ENCODE peak calls at places on chromosomes 11 and 22, in ten cellular contexts. L, X, F, C, G, B, S, Y, V and E are unnamed samples.

GRCh38 chr11:104402812-104403521 is 239.0 kb upstream of the PDGFD start:
- DNase-seq in L (no peak), X (no peak), F (no peak), C (no peak), G (no peak), B (no peak), S (peak), Y (no peak), V (no peak), E (no peak)

GRCh38 chr22:31490496-31490925 is 869 bp upstream of the EIF4ENIF1 start:
- DNase-seq in L (peak), X (peak), F (peak), C (no peak), G (no peak), B (no peak), S (peak), Y (peak), V (peak), E (peak)

GRCh38 chr11:68211546-68211945 is 1.6 kb downstream of the KMT5B start:
- DNase-seq in L (no peak), X (no peak), F (no peak), C (no peak), G (no peak), B (no peak), S (no peak), Y (no peak), V (no peak), E (no peak)

GRCh38 chr11:10328314-10329090 is 23.6 kb downstream of the ADM start:
- DNase-seq in L (no peak), X (no peak), F (no peak), C (no peak), G (no peak), B (peak), S (no peak), Y (no peak), V (no peak), E (no peak)

GRCh38 chr11:130103296-130103814 is 33.7 kb downstream of the APLP2 start:
- DNase-seq in L (no peak), X (no peak), F (no peak), C (no peak), G (no peak), B (peak), S (no peak), Y (no peak), V (peak), E (no peak)

GRCh38 chr11:59264736-59265135 is 52.0 kb upstream of the MPEG1 start:
- DNase-seq in L (no peak), X (no peak), F (no peak), C (no peak), G (no peak), B (no peak), S (no peak), Y (no peak), V (no peak), E (no peak)

GRCh38 chr11:85843929-85844328 is 11.3 kb upstream of the CCDC83 start:
- DNase-seq in L (no peak), X (no peak), F (no peak), C (no peak), G (no peak), B (no peak), S (no peak), Y (no peak), V (no peak), E (no peak)

GRCh38 chr11:63738720-63739360 is 29.7 kb downstream of the ZFTA start:
- DNase-seq in L (peak), X (peak), F (peak), C (peak), G (peak), B (peak), S (peak), Y (peak), V (peak), E (peak)

GRCh38 chr11:125423247-125423849 is 72.7 kb downstream of the FEZ1 start:
- DNase-seq in L (no peak), X (no peak), F (no peak), C (no peak), G (no peak), B (no peak), S (peak), Y (no peak), V (no peak), E (no peak)

GRCh38 chr11:12803086-12803826 is 129.0 kb downstream of the TEAD1 start:
- DNase-seq in L (no peak), X (no peak), F (no peak), C (no peak), G (no peak), B (no peak), S (no peak), Y (no peak), V (no peak), E (no peak)

GRCh38 chr11:66717925-66718319 is 11.1 kb downstream of the SPTBN2 start:
- DNase-seq in L (no peak), X (no peak), F (no peak), C (no peak), G (no peak), B (no peak), S (no peak), Y (peak), V (no peak), E (no peak)

GRCh38 chr22:44211256-44211945 is 30.7 kb downstream of the PARVG start:
- DNase-seq in L (no peak), X (no peak), F (no peak), C (no peak), G (no peak), B (no peak), S (no peak), Y (no peak), V (no peak), E (peak)

GRCh38 chr11:63764201-63764711 is 4.3 kb downstream of the ZFTA start:
- DNase-seq in L (no peak), X (no peak), F (no peak), C (no peak), G (no peak), B (no peak), S (no peak), Y (no peak), V (no peak), E (no peak)

GRCh38 chr22:29194269-29194668 is 11.4 kb upstream of the EMID1 start:
- DNase-seq in L (no peak), X (no peak), F (no peak), C (no peak), G (no peak), B (no peak), S (no peak), Y (no peak), V (no peak), E (no peak)

GRCh38 chr11:76742912-76743311 is 40.2 kb upstream of the TSKU start:
- DNase-seq in L (no peak), X (no peak), F (no peak), C (no peak), G (no peak), B (peak), S (no peak), Y (no peak), V (no peak), E (no peak)

GRCh38 chr11:75342231-75342918 is 9.1 kb downstream of the ARRB1 start:
- DNase-seq in L (no peak), X (no peak), F (no peak), C (no peak), G (no peak), B (no peak), S (no peak), Y (no peak), V (no peak), E (no peak)

GRCh38 chr11:6604081-6604626 is 580 bp downstream of the ILK start:
- DNase-seq in L (peak), X (peak), F (peak), C (peak), G (peak), B (peak), S (peak), Y (peak), V (no peak), E (peak)

GRCh38 chr11:90589735-90590134 is 366.9 kb upstream of the CHORDC1 start:
- DNase-seq in L (no peak), X (no peak), F (no peak), C (no peak), G (no peak), B (no peak), S (no peak), Y (no peak), V (no peak), E (no peak)

GRCh38 chr22:22867996-22868715 is 19.5 kb upstream of the IGLL5 start:
- DNase-seq in L (no peak), X (no peak), F (no peak), C (no peak), G (no peak), B (no peak), S (no peak), Y (no peak), V (no peak), E (no peak)

GRCh38 chr11:104151404-104152204 is 12.3 kb downstream of the PDGFD start:
- DNase-seq in L (no peak), X (no peak), F (no peak), C (no peak), G (no peak), B (no peak), S (no peak), Y (no peak), V (no peak), E (no peak)

GRCh38 chr11:14105446-14105845 is 142.9 kb downstream of the SPON1 start:
- DNase-seq in L (no peak), X (no peak), F (no peak), C (no peak), G (no peak), B (no peak), S (no peak), Y (no peak), V (no peak), E (no peak)

GRCh38 chr11:8206251-8207079 is 37.6 kb upstream of the RIC3 start:
- DNase-seq in L (peak), X (no peak), F (no peak), C (no peak), G (no peak), B (no peak), S (no peak), Y (no peak), V (no peak), E (peak)

GRCh38 chr11:44036811-44037657 is 10.7 kb upstream of the ACCSL start:
- DNase-seq in L (peak), X (peak), F (no peak), C (peak), G (peak), B (peak), S (peak), Y (no peak), V (peak), E (peak)

GRCh38 chr11:9787260-9787659 is 123.4 kb downstream of the SWAP70 start:
- DNase-seq in L (no peak), X (no peak), F (no peak), C (no peak), G (no peak), B (no peak), S (no peak), Y (no peak), V (no peak), E (no peak)

GRCh38 chr11:73314121-73314948 is 6.3 kb downstream of the ARHGEF17 start:
- DNase-seq in L (peak), X (no peak), F (no peak), C (no peak), G (no peak), B (no peak), S (peak), Y (no peak), V (no peak), E (no peak)

GRCh38 chr11:120235024-120235628 is 4.8 kb upstream of the POU2F3 start:
- DNase-seq in L (peak), X (peak), F (peak), C (peak), G (peak), B (no peak), S (peak), Y (peak), V (no peak), E (peak)

GRCh38 chr11:101323997-101324396 is 194.4 kb upstream of the PGR start:
- DNase-seq in L (no peak), X (no peak), F (no peak), C (no peak), G (no peak), B (no peak), S (peak), Y (no peak), V (no peak), E (peak)

GRCh38 chr22:28986366-28986765 is 75.3 kb downstream of the C22orf31 start:
- DNase-seq in L (no peak), X (no peak), F (no peak), C (no peak), G (no peak), B (no peak), S (no peak), Y (no peak), V (no peak), E (no peak)

GRCh38 chr11:95711162-95711944 is 78.2 kb downstream of the FAM76B start:
- DNase-seq in L (peak), X (no peak), F (no peak), C (no peak), G (peak), B (peak), S (no peak), Y (no peak), V (no peak), E (no peak)

GRCh38 chr11:44863231-44863630 is 87.5 kb downstream of the TP53I11 start:
- DNase-seq in L (no peak), X (no peak), F (no peak), C (no peak), G (no peak), B (no peak), S (no peak), Y (no peak), V (no peak), E (peak)

GRCh38 chr11:113532697-113533424 is 57.7 kb upstream of the DRD2 start:
- DNase-seq in L (peak), X (peak), F (peak), C (peak), G (peak), B (peak), S (peak), Y (peak), V (peak), E (peak)

GRCh38 chr11:115939726-115940421 is 435.7 kb upstream of the CADM1 start:
- DNase-seq in L (no peak), X (no peak), F (no peak), C (peak), G (no peak), B (no peak), S (no peak), Y (no peak), V (no peak), E (no peak)

GRCh38 chr22:43481528-43482309 is 69.9 kb downstream of the MPPED1 start:
- DNase-seq in L (no peak), X (no peak), F (peak), C (no peak), G (no peak), B (no peak), S (peak), Y (peak), V (no peak), E (no peak)

GRCh38 chr11:3208272-3208671 is 10.3 kb downstream of the MRGPRG start:
- DNase-seq in L (no peak), X (no peak), F (no peak), C (no peak), G (no peak), B (no peak), S (no peak), Y (no peak), V (no peak), E (no peak)

GRCh38 chr22:48931452-48931851 is 896.2 kb downstream of the BRD1 start:
- DNase-seq in L (no peak), X (no peak), F (no peak), C (no peak), G (no peak), B (no peak), S (no peak), Y (no peak), V (no peak), E (no peak)

GRCh38 chr11:46435679-46436078 is 44.1 kb upstream of the CHRM4 start:
- DNase-seq in L (no peak), X (no peak), F (no peak), C (no peak), G (no peak), B (no peak), S (no peak), Y (no peak), V (no peak), E (no peak)

GRCh38 chr22:21594865-21595452 is 27.4 kb downstream of the UBE2L3 start:
- DNase-seq in L (no peak), X (no peak), F (no peak), C (no peak), G (no peak), B (no peak), S (no peak), Y (no peak), V (no peak), E (no peak)